ENCODE peak calls at places on chromosomes 7 and 10, in six cellular contexts. V, T, W, S, X and C are unnamed samples.

GRCh38 chr7:136869991-136870798 is 1.7 kb downstream of the CHRM2 start:
- DNase-seq in V (peak), T (no peak), W (peak), S (no peak), X (no peak), C (no peak)

GRCh38 chr7:29588900-29589696 is 25.5 kb downstream of the PRR15 start:
- DNase-seq in V (peak), T (no peak), W (peak), S (no peak), X (peak), C (peak)

GRCh38 chr7:121797283-121798037 is 75.5 kb upstream of the PTPRZ1 start:
- DNase-seq in V (no peak), T (no peak), W (no peak), S (no peak), X (no peak), C (no peak)

GRCh38 chr10:34666008-34666700 is 148.9 kb downstream of the PARD3 start:
- DNase-seq in V (peak), T (no peak), W (peak), S (peak), X (no peak), C (peak)

GRCh38 chr7:156778201-156778600 is 114.8 kb downstream of the LMBR1 start:
- DNase-seq in V (peak), T (no peak), W (no peak), S (no peak), X (no peak), C (no peak)

GRCh38 chr7:129615018-129615417 is 3.5 kb downstream of the NRF1 start:
- DNase-seq in V (peak), T (no peak), W (peak), S (no peak), X (no peak), C (no peak)

GRCh38 chr7:152899482-152900166 is 140.1 kb downstream of the ACTR3B start:
- DNase-seq in V (no peak), T (no peak), W (no peak), S (no peak), X (no peak), C (no peak)

GRCh38 chr10:30591249-30591670 is 38.3 kb downstream of the LYZL2 start:
- DNase-seq in V (peak), T (no peak), W (peak), S (no peak), X (peak), C (peak)

GRCh38 chr10:110870823-110871235 is 899 bp upstream of the PDCD4 start:
- DNase-seq in V (no peak), T (no peak), W (no peak), S (no peak), X (no peak), C (no peak)

GRCh38 chr7:154753226-154753625 is 249.7 kb downstream of the PAXIP1 start:
- DNase-seq in V (no peak), T (no peak), W (no peak), S (no peak), X (no peak), C (no peak)

GRCh38 chr10:37856881-37857286 is 526 bp downstream of the ZNF248 start:
- DNase-seq in V (peak), T (no peak), W (no peak), S (no peak), X (peak), C (no peak)

GRCh38 chr10:79146611-79147130 is 77.9 kb downstream of the ZMIZ1 start:
- DNase-seq in V (no peak), T (no peak), W (no peak), S (no peak), X (no peak), C (no peak)

GRCh38 chr10:69883256-69883655 is 81.5 kb downstream of the COL13A1 start:
- DNase-seq in V (no peak), T (no peak), W (no peak), S (no peak), X (no peak), C (no peak)

GRCh38 chr7:70005885-70006284 is 407.6 kb downstream of the AUTS2 start:
- DNase-seq in V (no peak), T (no peak), W (no peak), S (no peak), X (no peak), C (no peak)

GRCh38 chr10:133229265-133230022 is 573 bp upstream of the UTF1 start:
- DNase-seq in V (no peak), T (no peak), W (no peak), S (no peak), X (no peak), C (no peak)

GRCh38 chr7:1558181-1558811 is 2.3 kb upstream of the TMEM184A start:
- DNase-seq in V (no peak), T (no peak), W (no peak), S (no peak), X (no peak), C (no peak)

GRCh38 chr7:114081606-114082425 is 163.0 kb upstream of the PPP1R3A start:
- DNase-seq in V (peak), T (no peak), W (peak), S (no peak), X (no peak), C (peak)

GRCh38 chr7:41295455-41295815 is 407.5 kb downstream of the INHBA start:
- DNase-seq in V (no peak), T (no peak), W (no peak), S (no peak), X (no peak), C (no peak)

GRCh38 chr10:70931168-70931805 is 42.9 kb upstream of the PCBD1 start:
- DNase-seq in V (peak), T (no peak), W (peak), S (no peak), X (no peak), C (no peak)

GRCh38 chr10:119316729-119317097 is 109.3 kb downstream of the GRK5 start:
- DNase-seq in V (peak), T (no peak), W (peak), S (no peak), X (no peak), C (peak)

GRCh38 chr10:5565671-5566581 is 41.2 kb downstream of the CALML3 start:
- DNase-seq in V (peak), T (no peak), W (peak), S (no peak), X (no peak), C (no peak)

GRCh38 chr7:39353615-39354376 is 212.4 kb upstream of the YAE1 start:
- DNase-seq in V (no peak), T (no peak), W (peak), S (no peak), X (no peak), C (no peak)

GRCh38 chr10:79438699-79439085 is 6.7 kb downstream of the ZCCHC24 start:
- DNase-seq in V (no peak), T (no peak), W (no peak), S (no peak), X (no peak), C (no peak)

GRCh38 chr7:148515237-148515636 is 75.3 kb upstream of the C7orf33 start:
- DNase-seq in V (no peak), T (no peak), W (peak), S (no peak), X (no peak), C (no peak)

GRCh38 chr7:33108931-33109757 is at the start of gene RP9:
- DNase-seq in V (peak), T (peak), W (peak), S (peak), X (peak), C (peak)

GRCh38 chr10:126945351-126946035 is 40.3 kb downstream of the DOCK1 start:
- DNase-seq in V (no peak), T (no peak), W (peak), S (no peak), X (no peak), C (no peak)

GRCh38 chr7:44333971-44334733 is 8.8 kb upstream of the CAMK2B start:
- DNase-seq in V (no peak), T (no peak), W (no peak), S (no peak), X (no peak), C (no peak)

GRCh38 chr10:110992011-110992800 is 72.8 kb downstream of the SHOC2 start:
- DNase-seq in V (peak), T (no peak), W (peak), S (no peak), X (no peak), C (no peak)

GRCh38 chr7:107631588-107631987 is 29.0 kb upstream of the SLC26A4 start:
- DNase-seq in V (no peak), T (no peak), W (no peak), S (no peak), X (no peak), C (no peak)

GRCh38 chr10:129963076-129963830 is 821 bp downstream of the EBF3 start:
- DNase-seq in V (no peak), T (no peak), W (peak), S (no peak), X (no peak), C (peak)

GRCh38 chr7:32088336-32088975 is 18.2 kb upstream of the PDE1C start:
- DNase-seq in V (no peak), T (no peak), W (no peak), S (no peak), X (no peak), C (no peak)

GRCh38 chr10:34526758-34527730 is 288.1 kb downstream of the PARD3 start:
- DNase-seq in V (peak), T (no peak), W (peak), S (no peak), X (no peak), C (peak)

GRCh38 chr7:94289071-94289470 is 105.6 kb upstream of the COL1A2 start:
- DNase-seq in V (peak), T (no peak), W (peak), S (peak), X (no peak), C (peak)

GRCh38 chr7:140049339-140050024 is 13.3 kb downstream of the PARP12 start:
- DNase-seq in V (no peak), T (no peak), W (peak), S (no peak), X (no peak), C (no peak)

GRCh38 chr10:11012880-11013279 is 4.8 kb upstream of the CELF2 start:
- DNase-seq in V (no peak), T (no peak), W (no peak), S (no peak), X (no peak), C (no peak)

GRCh38 chr7:48161407-48162125 is 9.7 kb upstream of the ABCA13 start:
- DNase-seq in V (peak), T (no peak), W (peak), S (no peak), X (no peak), C (no peak)

GRCh38 chr7:83672157-83672556 is 23.2 kb upstream of the SEMA3E start:
- DNase-seq in V (no peak), T (no peak), W (no peak), S (no peak), X (no peak), C (no peak)

GRCh38 chr7:105438847-105439173 is 50.1 kb upstream of the SRPK2 start:
- DNase-seq in V (no peak), T (no peak), W (no peak), S (no peak), X (no peak), C (no peak)